ENCODE peak calls at places on chromosome 22, in ten cellular contexts. H is ovary; I is BE2C; V is thyroid gland; Y is NCI-H1092; R is activated naive CD8-positive, alpha-beta T cell treated with anti-CD3 and anti-CD28 coated beads, Interleukin-2, amount 10 ng/mL, durations not matched to agents 7 days and 5 days; J is T-helper 9 cell; B is stimulated activated CD4-positive, alpha-beta T cell treated with anti-CD3 and anti-CD28 coated beads, TNF-alpha, amount 100 ng/mL, for 24 hours; T is amygdala; O is cardiac fibroblast. M is an unnamed sample.

GRCh38 chr22:50310209-50310722 is 2.8 kb upstream of the PLXNB2 start:
- DNase-seq in H (peak; percentile 36), I (no peak), V (peak; percentile 96), Y (no peak), R (no peak), J (no peak), B (no peak), T (no peak), O (no peak), M (peak; percentile 93)

GRCh38 chr22:31127181-31127772 is 4.5 kb downstream of the INPP5J start:
- DNase-seq in H (no peak), I (peak; percentile 93), V (peak; percentile 67), Y (no peak), R (no peak), J (no peak), B (no peak), T (no peak), O (no peak), M (no peak)

GRCh38 chr22:17258015-17258827 is 39.0 kb upstream of the ADA2 start:
- DNase-seq in H (no peak), I (peak; percentile 85), V (peak; percentile 40), Y (peak; percentile 89), R (peak; percentile 61), J (no peak), B (peak; percentile 57), T (no peak), O (peak; percentile 37), M (no peak)

GRCh38 chr22:24153353-24153752 is 27.9 kb upstream of the SUSD2 start:
- DNase-seq in H (no peak), I (no peak), V (peak; percentile 60), Y (no peak), R (no peak), J (no peak), B (no peak), T (no peak), O (peak; percentile 45), M (peak; percentile 55)

GRCh38 chr22:25750569-25751173 is 8.7 kb downstream of the MYO18B start:
- DNase-seq in H (no peak), I (no peak), V (no peak), Y (no peak), R (no peak), J (no peak), B (no peak), T (no peak), O (no peak), M (no peak)

GRCh38 chr22:43994006-43994405 is 30.1 kb upstream of the PARVB start:
- DNase-seq in H (no peak), I (no peak), V (no peak), Y (no peak), R (no peak), J (no peak), B (no peak), T (no peak), O (no peak), M (no peak)

GRCh38 chr22:39010946-39011625 is 3.0 kb upstream of the APOBEC3C start:
- DNase-seq in H (no peak), I (no peak), V (no peak), Y (no peak), R (no peak), J (no peak), B (no peak), T (no peak), O (no peak), M (peak; percentile 71)

GRCh38 chr22:22431271-22432220 is 77.0 kb downstream of the ZNF280B start:
- DNase-seq in H (peak; percentile 69), I (peak; percentile 79), V (peak; percentile 62), Y (peak; percentile 61), R (peak; percentile 55), J (peak; percentile 44), B (peak; percentile 43), T (no peak), O (peak; percentile 64), M (peak; percentile 45)

GRCh38 chr22:40818747-40819662 is at the start of gene SLC25A17:
- DNase-seq in H (peak; percentile 93), I (peak; percentile 93), V (peak; percentile 91), Y (peak; percentile 74), R (peak; percentile 90), J (peak; percentile 84), B (peak; percentile 86), T (peak; percentile 43), O (peak; percentile 75), M (peak; percentile 92)

GRCh38 chr22:22768885-22769284 is 118.7 kb upstream of the IGLL5 start:
- DNase-seq in H (no peak), I (no peak), V (no peak), Y (no peak), R (no peak), J (no peak), B (no peak), T (no peak), O (no peak), M (no peak)

GRCh38 chr22:46812786-46813185 is 50.3 kb downstream of the TBC1D22A start:
- DNase-seq in H (no peak), I (no peak), V (no peak), Y (no peak), R (no peak), J (no peak), B (no peak), T (no peak), O (no peak), M (no peak)

GRCh38 chr22:49800408-49801238 is 27.1 kb downstream of the BRD1 start:
- DNase-seq in H (no peak), I (no peak), V (no peak), Y (no peak), R (no peak), J (no peak), B (no peak), T (no peak), O (no peak), M (no peak)

GRCh38 chr22:29842172-29842571 is 4.1 kb upstream of the ASCC2 start:
- DNase-seq in H (no peak), I (no peak), V (no peak), Y (no peak), R (no peak), J (no peak), B (no peak), T (no peak), O (no peak), M (no peak)

GRCh38 chr22:44431256-44431655 is 66.8 kb downstream of the RTL6 start:
- DNase-seq in H (no peak), I (no peak), V (no peak), Y (no peak), R (no peak), J (no peak), B (no peak), T (no peak), O (no peak), M (peak; percentile 11)

GRCh38 chr22:40588726-40589125 is 47.8 kb downstream of the MRTFA start:
- DNase-seq in H (no peak), I (no peak), V (no peak), Y (no peak), R (no peak), J (no peak), B (no peak), T (no peak), O (peak; percentile 88), M (peak; percentile 57)

GRCh38 chr22:38046070-38046748 is 11.0 kb upstream of the PICK1 start:
- DNase-seq in H (no peak), I (no peak), V (no peak), Y (no peak), R (no peak), J (no peak), B (no peak), T (no peak), O (no peak), M (no peak)

GRCh38 chr22:19524170-19525115 is at the start of gene CLDN5:
- DNase-seq in H (no peak), I (no peak), V (peak; percentile 30), Y (no peak), R (peak; percentile 47), J (no peak), B (peak; percentile 35), T (no peak), O (peak; percentile 25), M (no peak)

GRCh38 chr22:20226760-20227350 is 41.3 kb downstream of the RTN4R start:
- DNase-seq in H (no peak), I (no peak), V (no peak), Y (no peak), R (no peak), J (no peak), B (no peak), T (no peak), O (no peak), M (no peak)

GRCh38 chr22:45870011-45870410 is 107.0 kb downstream of the WNT7B start:
- DNase-seq in H (no peak), I (no peak), V (no peak), Y (no peak), R (no peak), J (no peak), B (no peak), T (no peak), O (no peak), M (no peak)

M was measured in upper lobe of left lung.